ENCODE peak calls at places on chromosomes 7 and 10, in eight cellular contexts. One of them, this sample, is unnamed.

GRCh38 chr7:151251328-151251925 is 2.9 kb upstream of the SMARCD3 start:
- DNase-seq in T47D: peak
- DNase-seq in T-helper 17 cell: no peak
- DNase-seq in NCI-H2081: peak
- DNase-seq in occipital lobe: peak
- DNase-seq in HCEC 1CT: peak
- DNase-seq in neural progenitor cell: no peak
- DNase-seq in Right ventricle myocardium inferior: peak
- DNase-seq in this sample: peak

GRCh38 chr10:3755440-3756359 is 29.3 kb downstream of the KLF6 start:
- DNase-seq in T47D: no peak
- DNase-seq in T-helper 17 cell: no peak
- DNase-seq in NCI-H2081: no peak
- DNase-seq in occipital lobe: peak
- DNase-seq in HCEC 1CT: no peak
- DNase-seq in neural progenitor cell: no peak
- DNase-seq in Right ventricle myocardium inferior: no peak
- DNase-seq in this sample: peak

GRCh38 chr10:26413375-26413774 is 24.8 kb upstream of the APBB1IP start:
- DNase-seq in T47D: no peak
- DNase-seq in T-helper 17 cell: no peak
- DNase-seq in NCI-H2081: no peak
- DNase-seq in occipital lobe: no peak
- DNase-seq in HCEC 1CT: no peak
- DNase-seq in neural progenitor cell: no peak
- DNase-seq in Right ventricle myocardium inferior: no peak
- DNase-seq in this sample: no peak

GRCh38 chr7:43700059-43700501 is 29.2 kb downstream of the COA1 start:
- DNase-seq in T47D: peak
- DNase-seq in T-helper 17 cell: no peak
- DNase-seq in NCI-H2081: peak
- DNase-seq in occipital lobe: no peak
- DNase-seq in HCEC 1CT: peak
- DNase-seq in neural progenitor cell: peak
- DNase-seq in Right ventricle myocardium inferior: no peak
- DNase-seq in this sample: peak

GRCh38 chr10:12348341-12348869 is 942 bp upstream of the CAMK1D start:
- DNase-seq in T47D: no peak
- DNase-seq in T-helper 17 cell: no peak
- DNase-seq in NCI-H2081: no peak
- DNase-seq in occipital lobe: no peak
- DNase-seq in HCEC 1CT: no peak
- DNase-seq in neural progenitor cell: no peak
- DNase-seq in Right ventricle myocardium inferior: no peak
- DNase-seq in this sample: no peak

GRCh38 chr10:45198596-45199379 is 116.6 kb downstream of the OR13A1 start:
- DNase-seq in T47D: no peak
- DNase-seq in T-helper 17 cell: no peak
- DNase-seq in NCI-H2081: no peak
- DNase-seq in occipital lobe: no peak
- DNase-seq in HCEC 1CT: no peak
- DNase-seq in neural progenitor cell: no peak
- DNase-seq in Right ventricle myocardium inferior: no peak
- DNase-seq in this sample: no peak

GRCh38 chr7:158077441-158077840 is 510.2 kb downstream of the PTPRN2 start:
- DNase-seq in T47D: no peak
- DNase-seq in T-helper 17 cell: no peak
- DNase-seq in NCI-H2081: peak
- DNase-seq in occipital lobe: no peak
- DNase-seq in HCEC 1CT: no peak
- DNase-seq in neural progenitor cell: no peak
- DNase-seq in Right ventricle myocardium inferior: no peak
- DNase-seq in this sample: no peak

GRCh38 chr7:30698481-30698880 is 16.2 kb upstream of the CRHR2 start:
- DNase-seq in T47D: no peak
- DNase-seq in T-helper 17 cell: no peak
- DNase-seq in NCI-H2081: no peak
- DNase-seq in occipital lobe: no peak
- DNase-seq in HCEC 1CT: no peak
- DNase-seq in neural progenitor cell: no peak
- DNase-seq in Right ventricle myocardium inferior: peak
- DNase-seq in this sample: no peak

GRCh38 chr7:97015787-97016391 is 8.7 kb downstream of the DLX5 start:
- DNase-seq in T47D: no peak
- DNase-seq in T-helper 17 cell: no peak
- DNase-seq in NCI-H2081: no peak
- DNase-seq in occipital lobe: no peak
- DNase-seq in HCEC 1CT: no peak
- DNase-seq in neural progenitor cell: no peak
- DNase-seq in Right ventricle myocardium inferior: no peak
- DNase-seq in this sample: no peak

GRCh38 chr7:127928222-127928621 is 103.0 kb downstream of the LRRC4 start:
- DNase-seq in T47D: no peak
- DNase-seq in T-helper 17 cell: no peak
- DNase-seq in NCI-H2081: no peak
- DNase-seq in occipital lobe: no peak
- DNase-seq in HCEC 1CT: no peak
- DNase-seq in neural progenitor cell: no peak
- DNase-seq in Right ventricle myocardium inferior: no peak
- DNase-seq in this sample: no peak

GRCh38 chr7:4175346-4175973 is 506.6 kb upstream of the FOXK1 start:
- DNase-seq in T47D: no peak
- DNase-seq in T-helper 17 cell: no peak
- DNase-seq in NCI-H2081: no peak
- DNase-seq in occipital lobe: no peak
- DNase-seq in HCEC 1CT: no peak
- DNase-seq in neural progenitor cell: peak
- DNase-seq in Right ventricle myocardium inferior: peak
- DNase-seq in this sample: no peak

GRCh38 chr7:2158331-2159175 is 74.2 kb downstream of the MAD1L1 start:
- DNase-seq in T47D: no peak
- DNase-seq in T-helper 17 cell: no peak
- DNase-seq in NCI-H2081: peak
- DNase-seq in occipital lobe: no peak
- DNase-seq in HCEC 1CT: no peak
- DNase-seq in neural progenitor cell: no peak
- DNase-seq in Right ventricle myocardium inferior: peak
- DNase-seq in this sample: no peak

GRCh38 chr7:1027285-1028043 is 16.9 kb upstream of the GPR146 start:
- DNase-seq in T47D: peak
- DNase-seq in T-helper 17 cell: no peak
- DNase-seq in NCI-H2081: no peak
- DNase-seq in occipital lobe: peak
- DNase-seq in HCEC 1CT: peak
- DNase-seq in neural progenitor cell: peak
- DNase-seq in Right ventricle myocardium inferior: peak
- DNase-seq in this sample: peak